ENCODE peak calls at places on chromosome 17, in four cellular contexts. One of them, this sample, is unnamed.

GRCh38 chr17:324151-324571 is 28.4 kb downstream of the RPH3AL start:
- DNase-seq in neural progenitor cell: no peak
- DNase-seq in HL-60: no peak
- DNase-seq in body of pancreas: no peak
- DNase-seq in this sample: no peak

GRCh38 chr17:35167046-35167445 is 19.4 kb downstream of the UNC45B start:
- DNase-seq in neural progenitor cell: no peak
- DNase-seq in HL-60: no peak
- DNase-seq in body of pancreas: no peak
- DNase-seq in this sample: no peak

GRCh38 chr17:52660692-52661091 is 502.2 kb upstream of the CA10 start:
- DNase-seq in neural progenitor cell: no peak
- DNase-seq in body of pancreas: no peak
- DNase-seq in HL-60: no peak
- DNase-seq in this sample: no peak

GRCh38 chr17:39028690-39029089 is 61.5 kb upstream of the FBXO47 start:
- DNase-seq in HL-60: no peak
- DNase-seq in neural progenitor cell: no peak
- DNase-seq in body of pancreas: no peak
- DNase-seq in this sample: no peak

GRCh38 chr17:352421-353212 is at the start of gene RPH3AL:
- DNase-seq in HL-60: no peak
- DNase-seq in body of pancreas: peak
- DNase-seq in neural progenitor cell: peak
- DNase-seq in this sample: peak

GRCh38 chr17:58279016-58279671 is 1.6 kb downstream of the MPO start:
- DNase-seq in HL-60: peak
- DNase-seq in body of pancreas: peak
- DNase-seq in neural progenitor cell: no peak
- DNase-seq in this sample: peak

GRCh38 chr17:40209404-40210093 is 9.6 kb upstream of the WIPF2 start:
- DNase-seq in neural progenitor cell: no peak
- DNase-seq in HL-60: no peak
- DNase-seq in body of pancreas: no peak
- DNase-seq in this sample: no peak

GRCh38 chr17:74678541-74678940 is 34.2 kb downstream of the CD300LF start:
- DNase-seq in HL-60: no peak
- DNase-seq in body of pancreas: no peak
- DNase-seq in neural progenitor cell: no peak
- DNase-seq in this sample: no peak

GRCh38 chr17:82804442-82805191 is 35.2 kb downstream of the ZNF750 start:
- DNase-seq in neural progenitor cell: no peak
- DNase-seq in body of pancreas: peak
- DNase-seq in HL-60: no peak
- DNase-seq in this sample: peak

DNA sequence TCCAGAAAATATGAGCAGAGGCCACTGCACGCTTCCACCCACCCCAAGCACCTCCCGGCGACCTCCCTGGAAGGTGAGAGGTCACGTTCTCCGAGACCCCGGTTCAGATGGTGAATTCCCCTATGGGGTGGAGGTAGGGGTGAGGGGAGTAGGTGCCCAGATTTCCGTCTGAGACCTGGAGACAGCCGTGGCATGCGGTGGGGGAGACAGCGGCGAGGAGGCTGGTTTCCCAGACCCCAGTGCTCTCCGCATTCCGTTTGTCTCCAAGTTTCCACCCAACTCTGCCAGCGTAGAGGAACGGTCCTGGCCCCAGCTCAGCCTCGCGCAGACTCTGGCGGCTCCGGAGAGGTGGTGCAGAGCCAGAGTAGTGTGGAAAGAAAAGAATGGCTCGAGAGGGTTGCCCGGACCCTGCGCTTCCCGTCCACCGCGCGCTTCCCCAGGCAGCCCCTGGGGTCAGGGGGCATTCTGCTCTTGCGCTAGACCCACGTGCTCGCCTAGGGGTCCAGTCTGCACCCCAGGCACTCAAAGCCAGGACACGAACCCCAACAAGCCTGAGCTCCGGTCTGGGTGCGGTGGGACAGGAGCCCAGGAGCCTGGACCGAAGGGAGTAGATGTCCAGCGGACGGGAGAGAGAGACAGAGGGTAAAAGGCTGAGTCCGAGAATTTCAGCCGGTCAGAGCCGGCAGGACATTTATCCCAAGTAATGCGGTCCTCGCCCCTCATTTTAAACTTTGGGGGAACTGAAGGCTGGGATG is 3.9 kb downstream of the PMP22 start:
- DNase-seq in body of pancreas: peak
- DNase-seq in HL-60: no peak
- DNase-seq in neural progenitor cell: peak
- DNase-seq in this sample: peak
- TF ChIP-seq CTCF in body of pancreas: no peak
- TF ChIP-seq CTCF in HL-60: no peak
- TF ChIP-seq CTCF in neural progenitor cell: no peak
- TF ChIP-seq CTCF in this sample: peak

DNA sequence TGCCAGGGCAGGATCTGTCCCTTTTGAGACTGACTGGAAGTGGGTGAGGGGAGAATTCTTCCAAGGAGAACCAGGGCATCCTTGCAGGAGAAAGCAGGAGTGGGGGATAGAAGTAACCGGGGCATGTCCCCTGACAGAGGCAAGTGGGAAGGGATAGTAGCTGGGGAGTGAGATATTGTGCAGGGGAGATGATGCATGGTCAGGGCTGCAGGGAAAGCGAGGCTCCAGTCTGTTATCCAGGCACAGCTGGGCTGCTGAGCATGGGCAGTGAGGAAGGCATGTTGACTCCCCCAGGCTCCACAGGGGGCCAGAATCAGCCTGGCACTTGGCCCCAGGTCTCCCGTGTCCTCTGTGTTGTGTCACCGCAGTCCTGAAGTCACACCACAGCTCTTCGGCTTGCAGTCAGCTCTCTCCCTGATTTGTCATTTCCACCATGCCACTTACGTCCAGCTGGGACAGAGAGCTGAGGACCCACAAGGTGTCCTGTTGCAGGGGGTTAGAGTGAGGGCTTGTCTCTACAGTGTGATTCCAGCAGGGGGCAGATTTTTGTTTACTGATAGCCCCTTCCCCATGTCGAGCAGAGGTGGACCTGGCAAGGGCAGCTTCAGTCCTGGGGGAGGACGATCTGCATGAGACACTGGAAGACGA is 40.9 kb downstream of the B9D1 start:
- DNase-seq in neural progenitor cell: peak
- DNase-seq in body of pancreas: no peak
- DNase-seq in HL-60: no peak
- DNase-seq in this sample: no peak
- TF ChIP-seq CTCF in neural progenitor cell: peak
- TF ChIP-seq CTCF in body of pancreas: no peak
- TF ChIP-seq CTCF in HL-60: no peak
- TF ChIP-seq CTCF in this sample: no peak

GRCh38 chr17:41333836-41334235 is 16.8 kb downstream of the KRT33A start:
- DNase-seq in neural progenitor cell: no peak
- DNase-seq in body of pancreas: no peak
- DNase-seq in HL-60: no peak
- DNase-seq in this sample: no peak

GRCh38 chr17:41333098-41333497 is 17.5 kb downstream of the KRT33A start:
- DNase-seq in neural progenitor cell: no peak
- DNase-seq in body of pancreas: no peak
- DNase-seq in HL-60: no peak
- DNase-seq in this sample: no peak

GRCh38 chr17:41334385-41334784 is 16.2 kb downstream of the KRT33A start:
- DNase-seq in body of pancreas: no peak
- DNase-seq in neural progenitor cell: no peak
- DNase-seq in HL-60: peak
- DNase-seq in this sample: no peak

GRCh38 chr17:41331606-41332005 is 16.1 kb upstream of the KRTAP17-1 start:
- DNase-seq in body of pancreas: no peak
- DNase-seq in HL-60: no peak
- DNase-seq in neural progenitor cell: no peak
- DNase-seq in this sample: no peak

GRCh38 chr17:41332239-41332638 is 16.7 kb upstream of the KRTAP17-1 start:
- DNase-seq in body of pancreas: no peak
- DNase-seq in HL-60: no peak
- DNase-seq in neural progenitor cell: no peak
- DNase-seq in this sample: no peak
- TF ChIP-seq CTCF in body of pancreas: no peak
- TF ChIP-seq CTCF in HL-60: no peak
- TF ChIP-seq CTCF in neural progenitor cell: no peak
- TF ChIP-seq CTCF in this sample: no peak

GRCh38 chr17:17297217-17297616 is 6.0 kb upstream of the NT5M start:
- DNase-seq in body of pancreas: no peak
- DNase-seq in neural progenitor cell: no peak
- DNase-seq in HL-60: no peak
- DNase-seq in this sample: no peak
- TF ChIP-seq CTCF in body of pancreas: no peak
- TF ChIP-seq CTCF in neural progenitor cell: no peak
- TF ChIP-seq CTCF in HL-60: no peak
- TF ChIP-seq CTCF in this sample: no peak

GRCh38 chr17:63622571-63623390 is 564 bp downstream of the MAP3K3 start:
- DNase-seq in neural progenitor cell: peak
- DNase-seq in body of pancreas: peak
- DNase-seq in HL-60: peak
- DNase-seq in this sample: peak

GRCh38 chr17:63626551-63627228 is 4.5 kb downstream of the MAP3K3 start:
- DNase-seq in neural progenitor cell: no peak
- DNase-seq in HL-60: no peak
- DNase-seq in body of pancreas: no peak
- DNase-seq in this sample: no peak

GRCh38 chr17:63623786-63624185 is 1.6 kb downstream of the MAP3K3 start:
- DNase-seq in neural progenitor cell: no peak
- DNase-seq in body of pancreas: no peak
- DNase-seq in HL-60: no peak
- DNase-seq in this sample: no peak

GRCh38 chr17:63621229-63621683 is 961 bp upstream of the MAP3K3 start:
- DNase-seq in HL-60: no peak
- DNase-seq in body of pancreas: no peak
- DNase-seq in neural progenitor cell: no peak
- DNase-seq in this sample: no peak

DNA sequence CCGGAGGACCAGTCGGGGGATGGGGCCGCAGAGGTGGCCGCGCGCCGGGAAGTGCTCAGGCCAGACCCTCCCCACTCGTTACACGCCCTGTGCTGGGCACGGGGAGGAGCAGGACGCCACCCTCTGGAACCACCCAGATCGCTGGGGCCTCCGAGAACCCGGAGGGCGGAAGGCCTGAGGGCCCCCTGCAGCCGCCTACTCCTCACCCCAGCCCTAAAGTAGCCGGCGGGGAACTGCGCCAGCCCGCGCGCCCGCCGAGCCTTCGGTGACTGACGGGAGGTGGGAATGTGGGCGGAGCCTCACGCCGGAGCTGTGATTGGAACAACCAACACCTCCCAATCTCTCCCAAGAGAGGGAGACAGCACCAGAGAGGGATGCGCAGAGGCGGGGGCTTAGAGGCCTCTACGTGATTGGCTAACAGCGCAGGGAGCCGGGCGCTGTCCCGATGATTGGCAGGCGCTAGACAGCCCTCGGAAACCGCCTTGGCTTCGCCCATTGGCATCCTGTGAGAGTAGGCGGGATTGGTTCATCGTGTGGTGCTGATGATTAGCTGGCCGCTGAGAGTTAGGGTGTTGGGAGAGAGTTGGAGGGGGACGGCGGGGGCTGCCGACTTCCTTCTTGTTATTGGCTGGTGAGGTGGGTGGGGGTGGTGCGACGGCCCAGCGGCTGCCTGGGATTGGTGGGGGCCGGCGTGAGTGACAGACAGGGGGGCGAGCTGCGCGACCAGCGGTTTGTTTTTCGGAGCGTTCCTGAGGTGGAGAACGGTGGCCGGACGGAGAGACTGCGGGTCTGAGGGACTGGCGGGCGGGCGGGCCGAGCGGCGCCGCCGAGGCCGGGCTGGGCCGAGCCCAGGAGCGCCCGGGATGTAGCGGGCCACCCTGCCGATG is at the start of gene MAP3K3:
- DNase-seq in HL-60: peak
- DNase-seq in body of pancreas: peak
- DNase-seq in neural progenitor cell: peak
- DNase-seq in this sample: peak
- TF ChIP-seq CTCF in HL-60: no peak
- TF ChIP-seq CTCF in body of pancreas: peak
- TF ChIP-seq CTCF in neural progenitor cell: peak
- TF ChIP-seq CTCF in this sample: no peak

DNA sequence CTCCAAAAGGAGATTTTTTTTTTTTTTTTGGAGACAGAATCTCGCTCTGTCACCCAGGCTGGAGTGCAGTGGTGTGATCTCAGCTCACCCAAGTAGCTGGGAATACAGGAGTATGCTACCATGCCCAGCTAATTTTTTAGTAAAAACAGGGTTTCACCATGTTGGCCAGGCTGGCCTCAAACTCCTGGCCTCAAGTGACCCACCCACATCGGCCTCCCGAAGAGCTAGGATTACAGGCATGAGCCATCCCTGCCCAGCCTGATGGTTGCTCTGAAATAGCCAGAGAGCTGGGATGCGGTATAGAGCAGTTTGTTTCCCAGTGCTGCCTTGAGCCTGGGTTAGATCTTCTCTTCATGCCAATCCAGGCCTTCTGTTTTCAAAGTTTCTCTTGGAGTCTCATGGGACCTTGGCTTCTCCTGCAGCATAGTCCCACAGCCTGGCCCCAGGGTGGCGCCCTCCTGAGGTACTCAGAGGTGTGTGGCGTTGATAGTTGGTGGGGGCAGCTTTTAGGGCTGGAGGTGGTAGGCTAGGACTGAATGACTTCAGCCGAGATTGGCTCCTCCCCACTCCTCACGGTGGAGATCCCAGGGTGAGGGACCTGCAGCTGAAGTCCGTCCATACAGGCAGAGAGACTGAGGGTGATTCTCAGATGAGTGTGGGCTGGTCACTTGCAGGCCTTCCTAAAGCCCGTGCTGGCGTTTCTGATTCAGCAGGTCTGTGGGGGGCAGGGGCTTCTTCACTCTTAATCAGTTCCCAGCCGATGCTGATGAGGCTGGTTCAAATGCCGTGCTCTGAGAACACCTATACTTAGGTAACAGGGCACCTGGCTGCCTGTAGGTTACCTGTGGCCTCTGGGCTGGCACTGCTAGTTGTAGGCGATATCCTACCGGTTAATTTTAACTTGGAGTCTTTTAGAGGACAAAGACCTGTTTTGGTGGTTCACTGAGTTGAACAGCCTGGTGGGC is 52.0 kb downstream of the TNFRSF13B start:
- DNase-seq in HL-60: no peak
- DNase-seq in body of pancreas: no peak
- DNase-seq in neural progenitor cell: no peak
- DNase-seq in this sample: no peak
- TF ChIP-seq CTCF in HL-60: no peak
- TF ChIP-seq CTCF in body of pancreas: no peak
- TF ChIP-seq CTCF in neural progenitor cell: peak
- TF ChIP-seq CTCF in this sample: no peak

This sample was measured in thyroid gland.